ENCODE peak calls at places on chromosomes 16 and 17, in six cellular contexts. R, O, G, D, Q and I are unnamed samples.

GRCh38 chr16:719815-720506 is 985 bp upstream of the ANTKMT start:
- DNase-seq in R (no peak), O (no peak), G (no peak), D (peak; percentile 39), Q (no peak), I (no peak)

GRCh38 chr17:75814900-75815373 is 29.3 kb downstream of the UNC13D start:
- DNase-seq in R (peak; percentile 59), O (no peak), G (no peak), D (no peak), Q (no peak), I (no peak)

GRCh38 chr16:23998771-23999170 is 163.0 kb downstream of the PRKCB start:
- DNase-seq in R (no peak), O (no peak), G (no peak), D (no peak), Q (no peak), I (no peak)

GRCh38 chr16:53775106-53775820 is 71.3 kb downstream of the FTO start:
- DNase-seq in R (no peak), O (no peak), G (no peak), D (no peak), Q (no peak), I (no peak)

GRCh38 chr17:8326591-8327583 is 12.8 kb upstream of the ODF4 start:
- DNase-seq in R (peak; percentile 12), O (peak; percentile 50), G (peak; percentile 39), D (no peak), Q (peak; percentile 56), I (peak; percentile 31)

GRCh38 chr16:27230562-27230991 is 27.3 kb downstream of the KDM8 start:
- DNase-seq in R (no peak), O (no peak), G (peak; percentile 25), D (no peak), Q (no peak), I (no peak)

GRCh38 chr17:19288453-19288852 is 51.3 kb downstream of the EPN2 start:
- DNase-seq in R (no peak), O (no peak), G (peak; percentile 75), D (no peak), Q (peak; percentile 20), I (no peak)

GRCh38 chr16:53689636-53690035 is 14.0 kb downstream of the RPGRIP1L start:
- DNase-seq in R (no peak), O (no peak), G (no peak), D (no peak), Q (no peak), I (no peak)

GRCh38 chr17:41792835-41793748 is 6.6 kb upstream of the JUP start:
- DNase-seq in R (peak; percentile 59), O (no peak), G (peak; percentile 95), D (no peak), Q (no peak), I (no peak)

GRCh38 chr17:48551601-48552452 is 6.9 kb upstream of the HOXB2 start:
- DNase-seq in R (no peak), O (no peak), G (no peak), D (no peak), Q (peak; percentile 46), I (no peak)
- TF ChIP-seq CTCF in R (no peak), O (no peak), G (no peak), D (no peak), Q (no peak), I (no peak)

DNA sequence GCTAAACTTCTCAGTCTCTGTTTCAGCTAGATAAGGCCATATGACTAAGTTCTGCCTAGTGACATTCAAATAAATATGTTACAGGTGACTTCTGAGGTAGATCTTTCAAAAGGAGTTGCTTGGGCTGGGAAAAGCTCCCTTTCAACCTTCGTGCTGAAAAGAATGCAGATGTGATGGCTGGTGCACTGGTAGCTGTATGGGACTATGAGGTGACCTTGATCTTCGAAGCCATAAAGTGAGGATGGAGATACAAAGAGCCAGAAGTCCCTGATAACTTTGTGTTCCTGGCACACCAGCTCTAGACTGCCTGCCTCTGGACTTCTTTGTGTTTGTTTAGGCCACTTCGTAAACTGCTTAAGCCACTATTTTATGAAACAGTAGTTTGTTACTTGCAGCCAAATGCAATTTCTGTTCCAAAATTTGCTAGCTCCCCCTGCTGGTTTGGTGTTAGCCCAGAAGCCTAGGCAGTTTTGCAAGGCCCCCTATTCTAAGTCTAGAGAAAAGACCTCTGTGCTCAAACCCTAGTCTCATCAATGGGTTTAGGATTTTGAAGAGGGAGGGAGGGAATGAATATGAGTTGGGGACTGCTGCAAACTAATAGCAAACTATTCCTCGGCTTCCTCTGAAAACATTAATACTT is 23.3 kb upstream of the ERCC4 start:
- DNase-seq in R (no peak), O (no peak), G (no peak), D (peak; percentile 34), Q (no peak), I (no peak)
- TF ChIP-seq CTCF in R (peak; percentile 23), O (no peak), G (peak; percentile 42), D (peak; percentile 51), Q (no peak), I (no peak)

GRCh38 chr16:67393111-67393789 is at the start of gene TPPP3:
- DNase-seq in R (peak; percentile 66), O (peak; percentile 84), G (peak; percentile 87), D (peak; percentile 82), Q (peak; percentile 94), I (peak; percentile 68)
- TF ChIP-seq CTCF in R (peak; percentile 78), O (peak; percentile 72), G (peak; percentile 65), D (peak; percentile 63), Q (peak; percentile 61), I (peak; percentile 76)

GRCh38 chr16:88978608-88979346 is 1.8 kb upstream of the CBFA2T3 start:
- DNase-seq in R (no peak), O (no peak), G (no peak), D (no peak), Q (no peak), I (no peak)
- TF ChIP-seq CTCF in R (no peak), O (no peak), G (no peak), D (no peak), Q (no peak), I (no peak)

DNA sequence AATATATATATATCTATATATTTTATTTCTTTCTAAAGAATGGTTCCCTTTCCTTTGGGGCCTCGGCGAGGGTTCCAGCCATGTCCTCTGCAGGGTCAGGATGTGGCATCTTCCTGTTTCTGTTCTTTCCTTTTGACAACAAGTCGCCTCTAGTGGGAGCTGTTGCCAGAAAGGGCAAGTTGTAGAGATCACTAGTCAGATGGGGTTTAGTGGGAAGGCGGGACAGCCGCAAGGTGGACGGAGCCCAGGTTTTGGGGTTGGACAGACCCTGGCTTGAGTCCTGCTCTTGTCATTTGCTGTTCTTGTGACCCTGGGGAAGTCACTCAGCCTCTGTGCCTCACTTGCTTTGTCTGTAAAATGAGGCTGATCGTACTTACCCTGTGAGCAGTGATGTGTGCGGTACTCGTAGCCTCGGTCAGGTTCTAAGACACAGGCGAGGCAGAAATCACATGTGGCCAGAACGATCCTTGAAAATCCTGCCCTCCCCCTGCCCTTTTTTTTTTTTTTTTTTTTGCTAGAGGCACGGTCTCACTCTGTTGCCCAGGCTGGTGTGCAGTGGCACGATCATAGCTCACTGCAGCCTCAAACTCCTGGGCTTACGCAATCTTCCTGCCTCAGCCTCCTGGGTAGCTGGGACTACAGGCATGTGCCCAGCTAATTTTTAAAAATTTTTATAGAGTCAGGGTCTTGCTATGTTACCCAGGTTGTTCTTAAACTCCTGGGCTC is 80.1 kb downstream of the ABCC6 start:
- DNase-seq in R (no peak), O (peak; percentile 50), G (peak; percentile 11), D (peak; percentile 17), Q (no peak), I (no peak)
- TF ChIP-seq CTCF in R (peak; percentile 25), O (peak; percentile 25), G (peak; percentile 34), D (peak; percentile 53), Q (peak; percentile 16), I (peak; percentile 31)

GRCh38 chr17:51860934-51861561 is 297.5 kb downstream of the CA10 start:
- DNase-seq in R (no peak), O (peak; percentile 75), G (peak; percentile 76), D (peak; percentile 53), Q (peak; percentile 69), I (peak; percentile 42)
- TF ChIP-seq CTCF in R (no peak), O (peak; percentile 69), G (peak; percentile 34), D (peak; percentile 76), Q (peak; percentile 79), I (peak; percentile 81)